ENCODE peak calls at places on chromosome 20, in eight cellular contexts. K, N, M, R, O, U, X and I are unnamed samples.

GRCh38 chr20:2805682-2806350 is 5.4 kb upstream of the CPXM1 start:
- DNase-seq in K (peak), N (no peak), M (no peak), R (no peak), O (no peak), U (no peak), X (no peak), I (no peak)

GRCh38 chr20:25083141-25083772 is 1.3 kb upstream of the VSX1 start:
- DNase-seq in K (peak), N (no peak), M (no peak), R (no peak), O (no peak), U (no peak), X (no peak), I (no peak)

GRCh38 chr20:44071526-44072111 is 115.4 kb downstream of the JPH2 start:
- DNase-seq in K (no peak), N (peak), M (no peak), R (no peak), O (no peak), U (no peak), X (no peak), I (no peak)

GRCh38 chr20:9531581-9531980 is 17.2 kb downstream of the LAMP5 start:
- DNase-seq in K (no peak), N (no peak), M (no peak), R (no peak), O (no peak), U (no peak), X (no peak), I (no peak)

GRCh38 chr20:20083796-20084195 is 31.5 kb downstream of the CFAP61 start:
- DNase-seq in K (no peak), N (no peak), M (peak), R (no peak), O (peak), U (no peak), X (no peak), I (peak)

GRCh38 chr20:41538810-41539596 is 79.2 kb downstream of the CHD6 start:
- DNase-seq in K (no peak), N (no peak), M (no peak), R (no peak), O (peak), U (no peak), X (no peak), I (peak)

GRCh38 chr20:23626040-23626620 is 11.6 kb downstream of the CST3 start:
- DNase-seq in K (no peak), N (no peak), M (no peak), R (no peak), O (no peak), U (no peak), X (no peak), I (no peak)

GRCh38 chr20:48523191-48523757 is 304.5 kb downstream of the PREX1 start:
- DNase-seq in K (no peak), N (no peak), M (peak), R (no peak), O (peak), U (no peak), X (peak), I (peak)

GRCh38 chr20:2729791-2730190 is 37.2 kb downstream of the EBF4 start:
- DNase-seq in K (no peak), N (no peak), M (no peak), R (no peak), O (no peak), U (no peak), X (no peak), I (no peak)

GRCh38 chr20:43824699-43825402 is 89.8 kb upstream of the TOX2 start:
- DNase-seq in K (no peak), N (no peak), M (no peak), R (no peak), O (peak), U (no peak), X (peak), I (peak)

GRCh38 chr20:31596831-31597482 is 8.1 kb upstream of the ID1 start:
- DNase-seq in K (no peak), N (no peak), M (no peak), R (no peak), O (no peak), U (no peak), X (no peak), I (no peak)

GRCh38 chr20:38995536-38996044 is 33.4 kb downstream of the DHX35 start:
- DNase-seq in K (no peak), N (peak), M (no peak), R (no peak), O (peak), U (no peak), X (no peak), I (peak)

GRCh38 chr20:58512808-58513552 is 2.2 kb downstream of the APCDD1L start:
- DNase-seq in K (no peak), N (no peak), M (no peak), R (no peak), O (no peak), U (no peak), X (no peak), I (no peak)

GRCh38 chr20:33602826-33603590 is 59.1 kb upstream of the C20orf144 start:
- DNase-seq in K (no peak), N (no peak), M (no peak), R (no peak), O (peak), U (no peak), X (no peak), I (no peak)

GRCh38 chr20:46984391-46984790 is 89.7 kb downstream of the EYA2 start:
- DNase-seq in K (no peak), N (no peak), M (no peak), R (no peak), O (no peak), U (no peak), X (no peak), I (no peak)

GRCh38 chr20:36320898-36321695 is 15.0 kb downstream of the DLGAP4 start:
- DNase-seq in K (no peak), N (no peak), M (no peak), R (no peak), O (no peak), U (no peak), X (no peak), I (no peak)

GRCh38 chr20:41168281-41169183 is 31.2 kb downstream of the PLCG1 start:
- DNase-seq in K (no peak), N (peak), M (no peak), R (peak), O (no peak), U (peak), X (no peak), I (no peak)

GRCh38 chr20:44579313-44580090 is 2.9 kb upstream of the PKIG start:
- DNase-seq in K (no peak), N (no peak), M (no peak), R (no peak), O (no peak), U (no peak), X (no peak), I (no peak)

GRCh38 chr20:32480361-32481199 is 104.6 kb downstream of the NOL4L start:
- DNase-seq in K (no peak), N (no peak), M (no peak), R (no peak), O (no peak), U (no peak), X (no peak), I (no peak)

GRCh38 chr20:49030954-49031619 is 15.0 kb upstream of the CSE1L start:
- DNase-seq in K (no peak), N (no peak), M (no peak), R (no peak), O (no peak), U (peak), X (no peak), I (no peak)

GRCh38 chr20:44026932-44027685 is 112.5 kb downstream of the TOX2 start:
- DNase-seq in K (no peak), N (no peak), M (no peak), R (no peak), O (no peak), U (no peak), X (no peak), I (no peak)

GRCh38 chr20:3710703-3711417 is 1.5 kb downstream of the SIGLEC1 start:
- DNase-seq in K (peak), N (peak), M (peak), R (peak), O (peak), U (peak), X (peak), I (peak)

GRCh38 chr20:701401-702129 is 26.0 kb upstream of the SCRT2 start:
- DNase-seq in K (no peak), N (no peak), M (no peak), R (peak), O (no peak), U (no peak), X (no peak), I (no peak)

DNA sequence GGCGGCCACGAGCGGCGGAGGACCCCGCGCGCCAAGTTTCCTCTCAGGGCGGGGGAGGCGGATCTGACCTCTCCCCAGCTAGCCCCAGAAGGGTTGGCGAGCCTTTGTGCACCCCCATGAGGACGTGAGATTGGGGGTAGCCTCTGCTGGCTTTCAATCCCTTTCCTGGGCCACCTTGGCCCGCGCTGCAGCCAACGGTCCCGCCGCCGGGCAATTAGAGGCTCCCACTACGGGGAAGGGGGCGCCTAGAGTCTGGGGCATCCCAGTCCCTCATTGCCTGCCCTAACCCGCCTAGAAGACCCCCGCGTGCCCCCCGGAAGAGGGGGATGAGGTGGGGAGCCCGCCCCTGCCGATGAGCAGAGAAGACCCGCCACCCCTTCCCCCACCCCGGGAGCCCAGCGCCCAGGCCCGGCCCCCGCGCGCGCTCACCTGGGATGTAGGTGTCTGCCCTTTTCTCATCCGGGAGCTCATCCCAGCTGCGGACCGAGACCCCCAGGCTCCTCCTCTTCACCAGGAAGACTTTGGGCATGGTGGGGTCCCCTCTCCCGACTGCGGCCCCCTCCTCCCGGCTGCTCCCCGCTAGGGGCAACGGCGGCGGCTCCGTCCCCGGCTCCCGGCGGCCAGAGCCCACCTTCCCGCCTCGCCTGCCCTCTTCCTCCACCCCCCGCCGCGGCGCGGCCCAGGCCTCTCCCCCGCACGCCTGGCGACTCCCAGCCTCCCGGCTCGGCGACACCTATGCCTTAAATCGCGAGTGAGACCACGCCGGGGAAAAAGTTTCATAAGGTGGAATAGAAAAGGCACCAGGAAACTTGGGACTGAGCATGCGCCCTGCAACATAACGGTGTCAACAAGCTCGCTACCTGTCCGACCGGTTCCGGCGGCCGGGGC is at the start of gene OVOL2:
- DNase-seq in K (peak), N (no peak), M (peak), R (peak), O (no peak), U (no peak), X (peak), I (no peak)
- TF ChIP-seq POLR2A in K (no peak), N (no peak), M (no peak), R (no peak), O (no peak), U (no peak), X (peak), I (no peak)

DNA sequence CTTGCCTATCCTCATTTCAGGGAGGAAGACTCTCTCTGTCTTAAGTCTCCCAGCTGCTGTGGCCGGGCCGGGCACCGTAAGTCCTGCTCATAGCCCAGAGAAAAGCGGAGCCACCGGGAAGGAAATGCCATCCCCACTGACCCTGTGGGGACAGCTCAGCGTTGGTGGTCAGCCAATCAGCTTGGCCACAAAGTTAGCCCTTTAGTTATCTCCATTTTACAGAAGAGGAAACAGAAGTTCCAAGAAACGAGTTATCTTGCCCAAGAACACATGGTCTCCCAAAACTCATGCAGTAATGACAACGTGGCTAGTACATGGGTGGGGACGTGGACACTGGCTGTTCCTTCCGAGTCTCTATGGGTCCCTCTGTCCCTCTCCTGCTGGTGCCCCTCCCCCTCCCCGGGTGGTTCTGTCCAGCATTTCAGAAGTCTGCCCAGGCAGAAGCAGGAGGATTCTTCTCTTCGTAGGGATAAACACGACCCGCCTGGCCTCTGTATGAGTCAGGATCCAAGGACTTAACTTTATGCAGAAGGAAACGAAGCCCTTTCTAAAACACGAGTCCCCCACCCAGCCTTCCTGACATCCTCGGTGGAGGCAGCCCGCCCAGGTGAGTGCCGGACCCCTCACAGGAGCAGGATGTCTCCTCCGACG is 273.8 kb downstream of the CDH4 start:
- DNase-seq in K (no peak), N (no peak), M (no peak), R (no peak), O (no peak), U (no peak), X (no peak), I (peak)
- TF ChIP-seq POLR2A in K (no peak), N (no peak), M (no peak), R (no peak), O (no peak), U (no peak), X (no peak), I (no peak)

GRCh38 chr20:16472045-16472872 is 101.0 kb downstream of the KIF16B start:
- DNase-seq in K (no peak), N (no peak), M (no peak), R (no peak), O (peak), U (no peak), X (no peak), I (peak)

GRCh38 chr20:16474342-16474741 is 98.9 kb downstream of the KIF16B start:
- DNase-seq in K (no peak), N (no peak), M (no peak), R (no peak), O (no peak), U (no peak), X (no peak), I (no peak)

GRCh38 chr20:16475225-16475624 is 98.0 kb downstream of the KIF16B start:
- DNase-seq in K (no peak), N (no peak), M (no peak), R (no peak), O (peak), U (no peak), X (no peak), I (no peak)

DNA sequence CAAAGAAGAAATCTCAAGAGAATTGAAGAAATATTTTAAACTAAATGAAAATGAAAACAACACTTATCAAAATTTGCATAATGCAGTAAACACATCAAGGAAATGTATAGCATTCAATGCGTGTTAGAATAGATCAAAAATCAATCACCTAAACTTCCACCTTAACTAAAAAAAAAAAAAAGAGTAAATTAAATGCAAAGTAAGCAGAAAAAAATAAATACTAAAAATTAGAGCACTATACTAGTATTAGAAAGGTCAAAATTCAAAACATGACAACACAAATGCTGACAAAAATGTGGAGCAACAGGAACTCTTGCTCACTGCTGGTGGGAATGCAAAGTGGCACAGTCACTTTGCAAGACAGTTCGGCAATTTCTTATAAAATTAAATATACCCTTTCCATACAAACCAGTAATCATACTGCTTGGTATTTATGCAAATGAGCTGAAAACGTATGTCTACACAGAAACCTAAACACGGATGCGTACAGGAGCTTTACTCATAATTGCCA is 103.8 kb downstream of the KIF16B start:
- DNase-seq in K (no peak), N (no peak), M (no peak), R (no peak), O (no peak), U (no peak), X (no peak), I (no peak)
- TF ChIP-seq POLR2A in K (no peak), N (no peak), M (no peak), R (no peak), O (no peak), U (no peak), X (no peak), I (no peak)

GRCh38 chr20:18633411-18633810 is 45.6 kb downstream of the DTD1 start:
- DNase-seq in K (no peak), N (no peak), M (no peak), R (no peak), O (no peak), U (no peak), X (no peak), I (no peak)
- TF ChIP-seq POLR2A in K (no peak), N (no peak), M (no peak), R (no peak), O (no peak), U (no peak), X (no peak), I (no peak)

GRCh38 chr20:50415516-50416268 is 94.5 kb upstream of the PTPN1 start:
- DNase-seq in K (peak), N (peak), M (peak), R (peak), O (peak), U (peak), X (peak), I (no peak)
- TF ChIP-seq POLR2A in K (peak), N (peak), M (no peak), R (no peak), O (peak), U (peak), X (peak), I (no peak)

DNA sequence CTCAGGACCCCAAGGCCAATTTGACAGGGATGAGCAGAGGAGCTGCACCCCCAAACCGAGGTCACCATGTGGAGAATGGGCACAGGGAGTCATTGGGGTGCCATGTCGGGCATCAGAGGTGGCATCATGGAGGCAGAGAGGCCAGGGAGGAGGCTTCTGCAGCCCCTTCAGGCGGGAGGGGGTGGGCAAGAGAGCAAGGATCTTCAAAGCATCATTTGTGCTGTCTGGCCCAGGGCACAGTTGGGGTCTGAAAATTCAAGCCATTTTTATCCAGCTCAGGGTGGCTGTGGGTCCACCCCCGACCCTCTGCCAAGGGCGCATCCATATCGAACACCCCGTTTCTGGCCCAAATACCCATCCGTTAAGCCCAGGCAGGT is 31.7 kb downstream of the VSTM2L start:
- DNase-seq in K (no peak), N (no peak), M (no peak), R (no peak), O (no peak), U (no peak), X (no peak), I (no peak)
- TF ChIP-seq POLR2A in K (no peak), N (no peak), M (no peak), R (no peak), O (no peak), U (no peak), X (no peak), I (no peak)